ENCODE peak calls at places on chromosome 3, in six cellular contexts. I is T-cell, R is NCI-H748 treated with DMSO at 0.1 percent for 48 hours, D is Caki2, G is AG08396, K is cardiac muscle cell. Q is an unnamed sample.

GRCh38 chr3:160697628-160698382 is 20.8 kb downstream of the ARL14 start:
- DNase-seq in I (no peak), R (peak; percentile 14), D (no peak), G (peak; percentile 24), K (no peak), Q (no peak)

GRCh38 chr3:86708908-86709307 is 282.0 kb downstream of the VGLL3 start:
- DNase-seq in I (no peak), R (no peak), D (no peak), G (no peak), K (no peak), Q (no peak)

GRCh38 chr3:147422934-147423599 is 13.9 kb downstream of the ZIC1 start:
- DNase-seq in I (no peak), R (no peak), D (no peak), G (peak; percentile 18), K (peak; percentile 52), Q (no peak)

GRCh38 chr3:169813757-169814517 is 1.2 kb upstream of the LRRC34 start:
- DNase-seq in I (peak; percentile 75), R (peak; percentile 33), D (peak; percentile 53), G (no peak), K (no peak), Q (peak; percentile 10)

GRCh38 chr3:172071780-172072179 is 32.4 kb downstream of the FNDC3B start:
- DNase-seq in I (no peak), R (no peak), D (no peak), G (no peak), K (no peak), Q (peak; percentile 41)

GRCh38 chr3:50627407-50628051 is 10.6 kb downstream of the MAPKAPK3 start:
- DNase-seq in I (no peak), R (no peak), D (peak; percentile 94), G (peak; percentile 62), K (peak; percentile 41), Q (peak; percentile 44)

GRCh38 chr3:139774570-139775302 is 97.0 kb upstream of the NMNAT3 start:
- DNase-seq in I (no peak), R (no peak), D (peak; percentile 40), G (no peak), K (peak; percentile 24), Q (peak; percentile 43)

GRCh38 chr3:84567796-84568195 is 391.0 kb upstream of the CADM2 start:
- DNase-seq in I (no peak), R (no peak), D (no peak), G (no peak), K (no peak), Q (no peak)

GRCh38 chr3:66393486-66394260 is 107.1 kb downstream of the LRIG1 start:
- DNase-seq in I (peak; percentile 62), R (no peak), D (no peak), G (no peak), K (no peak), Q (no peak)

GRCh38 chr3:69739204-69740102 is at the start of gene MITF:
- DNase-seq in I (no peak), R (peak; percentile 63), D (peak; percentile 81), G (peak; percentile 94), K (peak; percentile 98), Q (peak; percentile 92)

GRCh38 chr3:148460686-148461085 is 237.0 kb upstream of the AGTR1 start:
- DNase-seq in I (no peak), R (no peak), D (no peak), G (no peak), K (no peak), Q (no peak)

GRCh38 chr3:124873241-124873640 is 13.9 kb downstream of the ITGB5 start:
- DNase-seq in I (no peak), R (no peak), D (no peak), G (no peak), K (no peak), Q (no peak)

GRCh38 chr3:186461141-186461540 is 83.0 kb downstream of the CRYGS start:
- DNase-seq in I (no peak), R (no peak), D (no peak), G (peak; percentile 52), K (no peak), Q (peak; percentile 9)

GRCh38 chr3:137669519-137670060 is 94.5 kb upstream of the SOX14 start:
- DNase-seq in I (no peak), R (no peak), D (peak; percentile 63), G (no peak), K (no peak), Q (no peak)

GRCh38 chr3:1501396-1501795 is 408.6 kb downstream of the CNTN6 start:
- DNase-seq in I (no peak), R (no peak), D (no peak), G (no peak), K (no peak), Q (no peak)

GRCh38 chr3:32816439-32817194 is 1.2 kb upstream of the TRIM71 start:
- DNase-seq in I (no peak), R (no peak), D (no peak), G (peak; percentile 53), K (peak; percentile 82), Q (no peak)

GRCh38 chr3:156705761-156706631 is 31.6 kb downstream of the TIPARP start:
- DNase-seq in I (no peak), R (no peak), D (no peak), G (no peak), K (no peak), Q (no peak)

GRCh38 chr3:23913873-23914743 is 2.7 kb downstream of the NKIRAS1 start:
- DNase-seq in I (no peak), R (no peak), D (no peak), G (no peak), K (no peak), Q (no peak)

GRCh38 chr3:107927361-107928083 is 163.3 kb downstream of the CD47 start:
- DNase-seq in I (peak; percentile 56), R (peak; percentile 64), D (peak; percentile 63), G (peak; percentile 89), K (peak; percentile 76), Q (peak; percentile 53)

GRCh38 chr3:161558256-161558655 is 61.6 kb downstream of the OTOL1 start:
- DNase-seq in I (no peak), R (no peak), D (no peak), G (no peak), K (peak; percentile 8), Q (no peak)

GRCh38 chr3:63908081-63908736 is 4.0 kb downstream of the SCAANT1 start:
- DNase-seq in I (no peak), R (no peak), D (no peak), G (peak; percentile 25), K (peak; percentile 53), Q (peak; percentile 23)

GRCh38 chr3:63613561-63613960 is 38.9 kb upstream of the SNTN start:
- DNase-seq in I (no peak), R (no peak), D (no peak), G (peak; percentile 40), K (no peak), Q (peak; percentile 31)

GRCh38 chr3:88744896-88745295 is 362.5 kb upstream of the EPHA3 start:
- DNase-seq in I (no peak), R (no peak), D (no peak), G (no peak), K (no peak), Q (no peak)

Q was measured in trophoblast cell.